ENCODE peak calls at places on chromosome 2, in ten cellular contexts. Q is iPS DF 6.9; Z is cardiac fibroblast; I is left colon; F is globus pallidus; G is activated CD4-positive, alpha-beta T cell treated with anti-CD3 and anti-CD28 coated beads, Interleukin-2, amount 50 U/mL, for 4 hours; C is erythroblast; P is iris pigment epithelial cell; Y is EH; U is fibroblast of mammary gland. B is an unnamed sample.

GRCh38 chr2:42494434-42495233 is 852 bp upstream of the KCNG3 start:
- DNase-seq in Q (peak), Z (peak), I (peak), F (peak), G (peak), C (peak), P (peak), Y (peak), U (peak), B (peak)

GRCh38 chr2:44707945-44708645 is 233.4 kb upstream of the SIX3 start:
- DNase-seq in Q (no peak), Z (no peak), I (no peak), F (peak), G (no peak), C (no peak), P (no peak), Y (no peak), U (no peak), B (no peak)

GRCh38 chr2:109419960-109420370 is 193.8 kb downstream of the SEPTIN10 start:
- DNase-seq in Q (no peak), Z (no peak), I (no peak), F (no peak), G (no peak), C (no peak), P (peak), Y (peak), U (no peak), B (peak)

GRCh38 chr2:230130668-230131364 is 62.1 kb upstream of the SLC16A14 start:
- DNase-seq in Q (no peak), Z (peak), I (peak), F (no peak), G (no peak), C (no peak), P (peak), Y (peak), U (peak), B (peak)

GRCh38 chr2:47083886-47084682 is 71.0 kb downstream of the STPG4 start:
- DNase-seq in Q (no peak), Z (peak), I (no peak), F (peak), G (no peak), C (no peak), P (no peak), Y (no peak), U (peak), B (no peak)

GRCh38 chr2:8821276-8822217 is 15.9 kb downstream of the KIDINS220 start:
- DNase-seq in Q (no peak), Z (peak), I (peak), F (peak), G (no peak), C (no peak), P (peak), Y (peak), U (peak), B (peak)

GRCh38 chr2:3348771-3349170 is 28.8 kb downstream of the EIPR1 start:
- DNase-seq in Q (no peak), Z (no peak), I (no peak), F (no peak), G (no peak), C (no peak), P (no peak), Y (no peak), U (no peak), B (no peak)

GRCh38 chr2:147558620-147559019 is 286.2 kb upstream of the ACVR2A start:
- DNase-seq in Q (no peak), Z (no peak), I (no peak), F (no peak), G (no peak), C (no peak), P (no peak), Y (no peak), U (no peak), B (no peak)

GRCh38 chr2:128342550-128342949 is 23.9 kb upstream of the HS6ST1 start:
- DNase-seq in Q (no peak), Z (no peak), I (no peak), F (no peak), G (no peak), C (no peak), P (no peak), Y (peak), U (no peak), B (no peak)

GRCh38 chr2:157838442-157839161 is 37.5 kb downstream of the ACVR1 start:
- DNase-seq in Q (no peak), Z (peak), I (peak), F (no peak), G (no peak), C (peak), P (peak), Y (peak), U (peak), B (peak)

GRCh38 chr2:217837001-217837491 is 165.7 kb downstream of the TNS1 start:
- DNase-seq in Q (no peak), Z (peak), I (peak), F (peak), G (no peak), C (peak), P (peak), Y (peak), U (peak), B (peak)